ENCODE peak calls at places on chromosome 14, in nine cellular contexts. One of them, this sample, is unnamed.

GRCh38 chr14:92688434-92689375 is 59.7 kb downstream of the LGMN start:
- DNase-seq in stomach: peak; percentile 49
- DNase-seq in adrenal gland: no peak
- DNase-seq in A549: no peak
- DNase-seq in vagina: no peak
- DNase-seq in suprapubic skin: peak; percentile 64
- DNase-seq in GM12891: no peak
- DNase-seq in spleen: no peak
- DNase-seq in uterus: no peak
- DNase-seq in this sample: no peak

GRCh38 chr14:105489607-105490317 is 1.3 kb upstream of the TEDC1 start:
- DNase-seq in stomach: peak; percentile 88
- DNase-seq in adrenal gland: peak; percentile 83
- DNase-seq in A549: peak; percentile 78
- DNase-seq in vagina: no peak
- DNase-seq in suprapubic skin: peak; percentile 95
- DNase-seq in GM12891: peak; percentile 85
- DNase-seq in spleen: peak; percentile 94
- DNase-seq in uterus: peak; percentile 89
- DNase-seq in this sample: peak; percentile 87

GRCh38 chr14:80521456-80521855 is 310.2 kb upstream of the DIO2 start:
- DNase-seq in stomach: no peak
- DNase-seq in adrenal gland: no peak
- DNase-seq in A549: no peak
- DNase-seq in vagina: no peak
- DNase-seq in suprapubic skin: no peak
- DNase-seq in GM12891: no peak
- DNase-seq in spleen: no peak
- DNase-seq in uterus: no peak
- DNase-seq in this sample: no peak

GRCh38 chr14:65096323-65097089 is 5.8 kb downstream of the MAX start:
- DNase-seq in stomach: peak; percentile 35
- DNase-seq in adrenal gland: no peak
- DNase-seq in A549: no peak
- DNase-seq in vagina: no peak
- DNase-seq in suprapubic skin: no peak
- DNase-seq in GM12891: no peak
- DNase-seq in spleen: no peak
- DNase-seq in uterus: no peak
- DNase-seq in this sample: peak; percentile 58

GRCh38 chr14:80003138-80003537 is 208.2 kb downstream of the DIO2 start:
- DNase-seq in stomach: no peak
- DNase-seq in adrenal gland: no peak
- DNase-seq in A549: no peak
- DNase-seq in vagina: no peak
- DNase-seq in suprapubic skin: no peak
- DNase-seq in GM12891: no peak
- DNase-seq in spleen: no peak
- DNase-seq in uterus: no peak
- DNase-seq in this sample: no peak

GRCh38 chr14:103522028-103522581 is 525 bp downstream of the CKB start:
- DNase-seq in stomach: no peak
- DNase-seq in adrenal gland: no peak
- DNase-seq in A549: no peak
- DNase-seq in vagina: no peak
- DNase-seq in suprapubic skin: peak; percentile 76
- DNase-seq in GM12891: no peak
- DNase-seq in spleen: peak; percentile 77
- DNase-seq in uterus: peak; percentile 56
- DNase-seq in this sample: peak; percentile 56

GRCh38 chr14:105168496-105168978 is at the start of gene JAG2:
- DNase-seq in stomach: peak; percentile 67
- DNase-seq in adrenal gland: no peak
- DNase-seq in A549: peak; percentile 69
- DNase-seq in vagina: no peak
- DNase-seq in suprapubic skin: no peak
- DNase-seq in GM12891: peak; percentile 66
- DNase-seq in spleen: no peak
- DNase-seq in uterus: no peak
- DNase-seq in this sample: peak; percentile 41

GRCh38 chr14:86675059-86675458 is 1145.1 kb downstream of the FLRT2 start:
- DNase-seq in stomach: no peak
- DNase-seq in adrenal gland: no peak
- DNase-seq in A549: no peak
- DNase-seq in vagina: no peak
- DNase-seq in suprapubic skin: no peak
- DNase-seq in GM12891: no peak
- DNase-seq in spleen: no peak
- DNase-seq in uterus: no peak
- DNase-seq in this sample: no peak

GRCh38 chr14:91138511-91139359 is 24.9 kb downstream of the DGLUCY start:
- DNase-seq in stomach: no peak
- DNase-seq in adrenal gland: no peak
- DNase-seq in A549: peak; percentile 28
- DNase-seq in vagina: no peak
- DNase-seq in suprapubic skin: no peak
- DNase-seq in GM12891: no peak
- DNase-seq in spleen: peak; percentile 28
- DNase-seq in uterus: no peak
- DNase-seq in this sample: peak; percentile 77

GRCh38 chr14:55976619-55977018 is 141.6 kb upstream of the PELI2 start:
- DNase-seq in stomach: no peak
- DNase-seq in adrenal gland: peak; percentile 49
- DNase-seq in A549: no peak
- DNase-seq in vagina: no peak
- DNase-seq in suprapubic skin: no peak
- DNase-seq in GM12891: no peak
- DNase-seq in spleen: no peak
- DNase-seq in uterus: no peak
- DNase-seq in this sample: no peak

GRCh38 chr14:85250369-85250768 is 279.6 kb upstream of the FLRT2 start:
- DNase-seq in stomach: no peak
- DNase-seq in adrenal gland: no peak
- DNase-seq in A549: no peak
- DNase-seq in vagina: no peak
- DNase-seq in suprapubic skin: no peak
- DNase-seq in GM12891: no peak
- DNase-seq in spleen: no peak
- DNase-seq in uterus: no peak
- DNase-seq in this sample: peak; percentile 13

GRCh38 chr14:100850841-100851585 is 25.1 kb downstream of the MEG3 start:
- DNase-seq in stomach: peak; percentile 71
- DNase-seq in adrenal gland: peak; percentile 69
- DNase-seq in A549: peak; percentile 69
- DNase-seq in vagina: no peak
- DNase-seq in suprapubic skin: peak; percentile 84
- DNase-seq in GM12891: peak; percentile 69
- DNase-seq in spleen: peak; percentile 95
- DNase-seq in uterus: peak; percentile 54
- DNase-seq in this sample: peak; percentile 84

DNA sequence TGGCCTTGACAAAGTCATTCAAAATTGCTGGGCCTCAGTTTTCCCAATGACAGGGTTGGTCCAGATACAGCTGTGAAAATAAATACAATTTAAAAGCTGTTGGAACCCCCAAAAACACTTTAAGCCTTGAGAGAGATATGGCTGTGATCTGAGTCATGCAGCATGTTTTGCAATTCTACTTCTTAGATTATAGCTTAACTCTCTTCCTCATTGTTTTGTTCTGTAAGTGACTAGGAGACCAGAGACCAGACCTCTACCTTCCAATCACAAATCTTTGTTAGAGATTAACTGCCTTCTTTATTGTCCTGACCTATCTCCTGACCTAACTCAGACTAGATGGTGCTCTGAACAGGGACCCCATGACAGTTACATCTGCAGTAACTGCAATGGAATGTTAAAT is 198.1 kb downstream of the STXBP6 start:
- DNase-seq in stomach: no peak
- DNase-seq in adrenal gland: no peak
- DNase-seq in A549: no peak
- DNase-seq in vagina: no peak
- DNase-seq in suprapubic skin: no peak
- DNase-seq in GM12891: no peak
- DNase-seq in spleen: no peak
- DNase-seq in uterus: no peak
- DNase-seq in this sample: no peak
- TF ChIP-seq POLR2A in stomach: no peak
- TF ChIP-seq POLR2A in adrenal gland: no peak
- TF ChIP-seq POLR2A in A549: no peak
- TF ChIP-seq POLR2A in vagina: no peak
- TF ChIP-seq POLR2A in suprapubic skin: no peak
- TF ChIP-seq POLR2A in GM12891: no peak
- TF ChIP-seq POLR2A in spleen: no peak
- TF ChIP-seq POLR2A in uterus: no peak
- TF ChIP-seq POLR2A in this sample: no peak

GRCh38 chr14:24135834-24136683 is at the start of gene PSME1:
- DNase-seq in stomach: peak; percentile 97
- DNase-seq in adrenal gland: peak; percentile 93
- DNase-seq in A549: peak; percentile 81
- DNase-seq in vagina: no peak
- DNase-seq in suprapubic skin: peak; percentile 94
- DNase-seq in GM12891: peak; percentile 94
- DNase-seq in spleen: peak; percentile 99
- DNase-seq in uterus: peak; percentile 93
- DNase-seq in this sample: peak; percentile 95
- TF ChIP-seq POLR2A in stomach: peak; percentile 27
- TF ChIP-seq POLR2A in adrenal gland: peak; percentile 59
- TF ChIP-seq POLR2A in A549: peak; percentile 41
- TF ChIP-seq POLR2A in vagina: no peak
- TF ChIP-seq POLR2A in suprapubic skin: no peak
- TF ChIP-seq POLR2A in GM12891: peak; percentile 47
- TF ChIP-seq POLR2A in spleen: peak; percentile 44
- TF ChIP-seq POLR2A in uterus: peak; percentile 24
- TF ChIP-seq POLR2A in this sample: peak; percentile 68

GRCh38 chr14:68403191-68403781 is 389.6 kb downstream of the ZFP36L1 start:
- DNase-seq in stomach: no peak
- DNase-seq in adrenal gland: no peak
- DNase-seq in A549: no peak
- DNase-seq in vagina: no peak
- DNase-seq in suprapubic skin: no peak
- DNase-seq in GM12891: no peak
- DNase-seq in spleen: no peak
- DNase-seq in uterus: peak; percentile 59
- DNase-seq in this sample: no peak

GRCh38 chr14:68405959-68406358 is 386.9 kb downstream of the ZFP36L1 start:
- DNase-seq in stomach: no peak
- DNase-seq in adrenal gland: no peak
- DNase-seq in A549: no peak
- DNase-seq in vagina: no peak
- DNase-seq in suprapubic skin: no peak
- DNase-seq in GM12891: no peak
- DNase-seq in spleen: no peak
- DNase-seq in uterus: no peak
- DNase-seq in this sample: no peak

GRCh38 chr14:68402525-68403101 is 390.3 kb downstream of the ZFP36L1 start:
- DNase-seq in stomach: no peak
- DNase-seq in adrenal gland: no peak
- DNase-seq in A549: no peak
- DNase-seq in vagina: no peak
- DNase-seq in suprapubic skin: no peak
- DNase-seq in GM12891: no peak
- DNase-seq in spleen: no peak
- DNase-seq in uterus: no peak
- DNase-seq in this sample: no peak

GRCh38 chr14:68404652-68405183 is 388.1 kb downstream of the ZFP36L1 start:
- DNase-seq in stomach: no peak
- DNase-seq in adrenal gland: no peak
- DNase-seq in A549: no peak
- DNase-seq in vagina: no peak
- DNase-seq in suprapubic skin: no peak
- DNase-seq in GM12891: no peak
- DNase-seq in spleen: no peak
- DNase-seq in uterus: no peak
- DNase-seq in this sample: peak; percentile 29

GRCh38 chr14:68403794-68404522 is 388.9 kb downstream of the ZFP36L1 start:
- DNase-seq in stomach: no peak
- DNase-seq in adrenal gland: no peak
- DNase-seq in A549: no peak
- DNase-seq in vagina: no peak
- DNase-seq in suprapubic skin: no peak
- DNase-seq in GM12891: no peak
- DNase-seq in spleen: no peak
- DNase-seq in uterus: no peak
- DNase-seq in this sample: no peak
- TF ChIP-seq POLR2A in stomach: no peak
- TF ChIP-seq POLR2A in adrenal gland: no peak
- TF ChIP-seq POLR2A in A549: no peak
- TF ChIP-seq POLR2A in vagina: no peak
- TF ChIP-seq POLR2A in suprapubic skin: no peak
- TF ChIP-seq POLR2A in GM12891: peak; percentile 61
- TF ChIP-seq POLR2A in spleen: no peak
- TF ChIP-seq POLR2A in uterus: no peak
- TF ChIP-seq POLR2A in this sample: no peak

GRCh38 chr14:49478784-49479183 is 107.4 kb downstream of the RPS29 start:
- DNase-seq in stomach: no peak
- DNase-seq in adrenal gland: no peak
- DNase-seq in A549: no peak
- DNase-seq in vagina: no peak
- DNase-seq in suprapubic skin: no peak
- DNase-seq in GM12891: no peak
- DNase-seq in spleen: no peak
- DNase-seq in uterus: no peak
- DNase-seq in this sample: no peak

GRCh38 chr14:49479432-49479831 is 106.7 kb downstream of the RPS29 start:
- DNase-seq in stomach: peak; percentile 77
- DNase-seq in adrenal gland: no peak
- DNase-seq in A549: no peak
- DNase-seq in vagina: no peak
- DNase-seq in suprapubic skin: no peak
- DNase-seq in GM12891: no peak
- DNase-seq in spleen: no peak
- DNase-seq in uterus: no peak
- DNase-seq in this sample: no peak

GRCh38 chr14:49481099-49481498 is 105.1 kb downstream of the RPS29 start:
- DNase-seq in stomach: no peak
- DNase-seq in adrenal gland: no peak
- DNase-seq in A549: no peak
- DNase-seq in vagina: no peak
- DNase-seq in suprapubic skin: no peak
- DNase-seq in GM12891: no peak
- DNase-seq in spleen: no peak
- DNase-seq in uterus: no peak
- DNase-seq in this sample: no peak

GRCh38 chr14:49477576-49477975 is 108.6 kb downstream of the RPS29 start:
- DNase-seq in stomach: no peak
- DNase-seq in adrenal gland: no peak
- DNase-seq in A549: no peak
- DNase-seq in vagina: no peak
- DNase-seq in suprapubic skin: no peak
- DNase-seq in GM12891: no peak
- DNase-seq in spleen: no peak
- DNase-seq in uterus: no peak
- DNase-seq in this sample: no peak

DNA sequence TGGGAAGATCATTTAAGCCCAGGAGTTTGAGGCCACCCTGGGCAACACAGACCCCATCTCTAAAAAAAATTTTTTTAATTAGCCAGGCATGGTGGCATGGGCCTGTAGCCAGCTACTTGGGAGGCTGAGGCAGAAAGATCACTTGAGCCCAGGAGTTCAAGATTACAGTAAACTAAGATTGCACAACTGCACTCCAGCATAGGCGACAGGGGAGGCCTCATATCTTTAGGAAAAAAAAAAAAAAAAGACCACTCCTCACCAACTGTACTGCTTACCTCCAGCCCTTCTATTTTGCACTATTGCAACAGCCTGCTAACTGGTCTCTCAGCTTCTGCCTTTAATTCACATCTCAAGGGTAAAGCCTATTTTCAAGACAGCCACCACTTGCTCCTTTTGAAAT is 106.1 kb downstream of the RPS29 start:
- DNase-seq in stomach: no peak
- DNase-seq in adrenal gland: no peak
- DNase-seq in A549: no peak
- DNase-seq in vagina: no peak
- DNase-seq in suprapubic skin: no peak
- DNase-seq in GM12891: no peak
- DNase-seq in spleen: no peak
- DNase-seq in uterus: no peak
- DNase-seq in this sample: no peak
- TF ChIP-seq POLR2A in stomach: no peak
- TF ChIP-seq POLR2A in adrenal gland: no peak
- TF ChIP-seq POLR2A in A549: no peak
- TF ChIP-seq POLR2A in vagina: no peak
- TF ChIP-seq POLR2A in suprapubic skin: no peak
- TF ChIP-seq POLR2A in GM12891: no peak
- TF ChIP-seq POLR2A in spleen: no peak
- TF ChIP-seq POLR2A in uterus: no peak
- TF ChIP-seq POLR2A in this sample: no peak